ENCODE peak calls at places on chromosomes 3 and 15, in seven cellular contexts. D, T, U, F, P, I and Q are unnamed samples.

GRCh38 chr15:31311735-31312134 is 14.9 kb upstream of the KLF13 start:
- DNase-seq in D (peak), T (no peak), U (no peak), F (no peak), P (no peak), I (peak), Q (no peak)

GRCh38 chr15:62135532-62136134 is 29.5 kb downstream of the C2CD4B start:
- DNase-seq in D (no peak), T (no peak), U (no peak), F (no peak), P (no peak), I (no peak), Q (no peak)

GRCh38 chr3:71258116-71258515 is 325.4 kb downstream of the FOXP1 start:
- DNase-seq in D (no peak), T (no peak), U (no peak), F (peak), P (no peak), I (no peak), Q (no peak)

GRCh38 chr3:42572278-42572677 is 9.5 kb downstream of the SEC22C start:
- DNase-seq in D (peak), T (peak), U (peak), F (peak), P (no peak), I (peak), Q (peak)

GRCh38 chr3:377158-377561 is 180.6 kb downstream of the CHL1 start:
- DNase-seq in D (no peak), T (no peak), U (no peak), F (peak), P (no peak), I (peak), Q (no peak)

GRCh38 chr3:133893683-133894333 is 1.9 kb downstream of the RAB6B start:
- DNase-seq in D (peak), T (no peak), U (peak), F (no peak), P (no peak), I (no peak), Q (no peak)

GRCh38 chr15:63050737-63051700 is 8.5 kb downstream of the TPM1 start:
- DNase-seq in D (no peak), T (no peak), U (no peak), F (peak), P (no peak), I (no peak), Q (no peak)

GRCh38 chr3:11084098-11084497 is 70.2 kb upstream of the HRH1 start:
- DNase-seq in D (no peak), T (no peak), U (no peak), F (no peak), P (no peak), I (peak), Q (no peak)

GRCh38 chr3:173624086-173624485 is 226.5 kb downstream of the NLGN1 start:
- DNase-seq in D (no peak), T (no peak), U (no peak), F (no peak), P (no peak), I (no peak), Q (no peak)

GRCh38 chr15:99305761-99306505 is 54.7 kb downstream of the LRRC28 start:
- DNase-seq in D (no peak), T (no peak), U (no peak), F (peak), P (no peak), I (no peak), Q (no peak)

GRCh38 chr15:80072285-80072684 is 12.8 kb downstream of the ZFAND6 start:
- DNase-seq in D (no peak), T (peak), U (peak), F (peak), P (peak), I (peak), Q (peak)

GRCh38 chr15:67745059-67745993 is 80.0 kb upstream of the SKOR1 start:
- DNase-seq in D (no peak), T (no peak), U (no peak), F (no peak), P (no peak), I (no peak), Q (no peak)

GRCh38 chr3:183591881-183592521 is 36.5 kb upstream of the KLHL6 start:
- DNase-seq in D (no peak), T (peak), U (no peak), F (no peak), P (peak), I (no peak), Q (no peak)

GRCh38 chr15:52528465-52529288 is at the start of gene MYO5A:
- DNase-seq in D (peak), T (peak), U (peak), F (peak), P (no peak), I (peak), Q (peak)

GRCh38 chr15:90071220-90071807 is 31.0 kb downstream of the IDH2 start:
- DNase-seq in D (no peak), T (peak), U (peak), F (peak), P (peak), I (peak), Q (peak)
- TF ChIP-seq JUND in D (no peak), T (no peak), U (no peak), F (no peak), P (no peak), I (no peak), Q (no peak)

GRCh38 chr3:38842266-38842965 is 26.4 kb upstream of the SCN10A start:
- DNase-seq in D (no peak), T (no peak), U (no peak), F (no peak), P (no peak), I (no peak), Q (no peak)

GRCh38 chr3:38840987-38841386 is 25.0 kb upstream of the SCN10A start:
- DNase-seq in D (no peak), T (no peak), U (no peak), F (no peak), P (no peak), I (no peak), Q (no peak)

GRCh38 chr3:38843898-38844297 is 27.9 kb upstream of the SCN10A start:
- DNase-seq in D (no peak), T (peak), U (no peak), F (peak), P (no peak), I (peak), Q (peak)
- TF ChIP-seq JUND in D (no peak), T (no peak), U (no peak), F (no peak), P (no peak), I (no peak), Q (no peak)

GRCh38 chr15:83320404-83320803 is 35.9 kb upstream of the BNC1 start:
- DNase-seq in D (no peak), T (no peak), U (no peak), F (no peak), P (no peak), I (no peak), Q (no peak)
- TF ChIP-seq JUND in D (no peak), T (no peak), U (no peak), F (no peak), P (no peak), I (no peak), Q (no peak)

GRCh38 chr3:124722589-124722988 is 7.7 kb upstream of the UMPS start:
- DNase-seq in D (no peak), T (no peak), U (no peak), F (peak), P (no peak), I (no peak), Q (no peak)
- TF ChIP-seq JUND in D (no peak), T (no peak), U (no peak), F (no peak), P (no peak), I (no peak), Q (no peak)

GRCh38 chr3:50582083-50582482 is 12.8 kb downstream of the HEMK1 start:
- DNase-seq in D (no peak), T (no peak), U (no peak), F (no peak), P (no peak), I (no peak), Q (no peak)

GRCh38 chr3:50581459-50581842 is 12.1 kb downstream of the HEMK1 start:
- DNase-seq in D (no peak), T (no peak), U (no peak), F (no peak), P (no peak), I (no peak), Q (no peak)

GRCh38 chr3:50583897-50584296 is 14.6 kb downstream of the HEMK1 start:
- DNase-seq in D (no peak), T (no peak), U (no peak), F (no peak), P (no peak), I (no peak), Q (no peak)

GRCh38 chr3:50584391-50584790 is 15.1 kb downstream of the HEMK1 start:
- DNase-seq in D (no peak), T (no peak), U (no peak), F (no peak), P (no peak), I (no peak), Q (no peak)

GRCh38 chr3:50580683-50581458 is 11.5 kb downstream of the HEMK1 start:
- DNase-seq in D (no peak), T (no peak), U (no peak), F (no peak), P (no peak), I (no peak), Q (no peak)
- TF ChIP-seq JUND in D (no peak), T (no peak), U (no peak), F (no peak), P (no peak), I (no peak), Q (no peak)

GRCh38 chr15:88800026-88800425 is 3.2 kb upstream of the ACAN start:
- DNase-seq in D (no peak), T (no peak), U (no peak), F (no peak), P (no peak), I (no peak), Q (no peak)
- TF ChIP-seq JUND in D (no peak), T (no peak), U (no peak), F (no peak), P (no peak), I (no peak), Q (no peak)